ENCODE peak calls at places on chromosomes 1 and 21, in four cellular contexts. One of them, this sample, is unnamed.

GRCh38 chr1:14924012-14924452 is 229.5 kb upstream of the TMEM51 start:
- DNase-seq in ovary: peak; percentile 81
- DNase-seq in heart right ventricle: peak; percentile 65
- DNase-seq in PC-9: peak; percentile 60
- DNase-seq in this sample: peak; percentile 89

GRCh38 chr1:60268451-60268850 is 194.9 kb upstream of the C1orf87 start:
- DNase-seq in ovary: no peak
- DNase-seq in heart right ventricle: no peak
- DNase-seq in PC-9: no peak
- DNase-seq in this sample: no peak

GRCh38 chr1:214296860-214297699 is 16.1 kb downstream of the SMYD2 start:
- DNase-seq in ovary: no peak
- DNase-seq in heart right ventricle: no peak
- DNase-seq in PC-9: peak; percentile 45
- DNase-seq in this sample: no peak

GRCh38 chr21:42468511-42469131 is 27.4 kb downstream of the RSPH1 start:
- DNase-seq in ovary: no peak
- DNase-seq in heart right ventricle: no peak
- DNase-seq in PC-9: peak; percentile 19
- DNase-seq in this sample: no peak

GRCh38 chr1:6260433-6260934 is 414 bp downstream of the GPR153 start:
- DNase-seq in ovary: peak; percentile 75
- DNase-seq in heart right ventricle: no peak
- DNase-seq in PC-9: peak; percentile 25
- DNase-seq in this sample: peak; percentile 77

GRCh38 chr1:31714442-31715096 is 10.8 kb upstream of the COL16A1 start:
- DNase-seq in ovary: peak; percentile 95
- DNase-seq in heart right ventricle: peak; percentile 76
- DNase-seq in PC-9: peak; percentile 36
- DNase-seq in this sample: peak; percentile 95

GRCh38 chr1:7961199-7962010 is at the start of gene PARK7:
- DNase-seq in ovary: peak; percentile 100
- DNase-seq in heart right ventricle: peak; percentile 99
- DNase-seq in PC-9: peak; percentile 100
- DNase-seq in this sample: peak; percentile 100

GRCh38 chr1:213082778-213083445 is 31.9 kb downstream of the RPS6KC1 start:
- DNase-seq in ovary: no peak
- DNase-seq in heart right ventricle: no peak
- DNase-seq in PC-9: no peak
- DNase-seq in this sample: no peak

GRCh38 chr1:200530551-200531261 is 89.8 kb downstream of the KIF14 start:
- DNase-seq in ovary: no peak
- DNase-seq in heart right ventricle: no peak
- DNase-seq in PC-9: no peak
- DNase-seq in this sample: no peak

GRCh38 chr1:19315378-19316206 is 3.5 kb downstream of the SLC66A1 start:
- DNase-seq in ovary: no peak
- DNase-seq in heart right ventricle: no peak
- DNase-seq in PC-9: no peak
- DNase-seq in this sample: peak; percentile 57

GRCh38 chr1:113742515-113742914 is 16.8 kb downstream of the PHTF1 start:
- DNase-seq in ovary: no peak
- DNase-seq in heart right ventricle: no peak
- DNase-seq in PC-9: no peak
- DNase-seq in this sample: no peak

GRCh38 chr1:41439234-41439633 is 45.2 kb downstream of the EDN2 start:
- DNase-seq in ovary: no peak
- DNase-seq in heart right ventricle: no peak
- DNase-seq in PC-9: no peak
- DNase-seq in this sample: no peak

GRCh38 chr1:245234217-245235120 is 79.7 kb downstream of the KIF26B start:
- DNase-seq in ovary: no peak
- DNase-seq in heart right ventricle: no peak
- DNase-seq in PC-9: no peak
- DNase-seq in this sample: no peak

GRCh38 chr21:31372176-31372765 is 28.2 kb upstream of the TIAM1 start:
- DNase-seq in ovary: no peak
- DNase-seq in heart right ventricle: no peak
- DNase-seq in PC-9: no peak
- DNase-seq in this sample: no peak

GRCh38 chr1:150159550-150159949 is 9.8 kb downstream of the PLEKHO1 start:
- DNase-seq in ovary: no peak
- DNase-seq in heart right ventricle: peak; percentile 24
- DNase-seq in PC-9: no peak
- DNase-seq in this sample: no peak

GRCh38 chr1:237864338-237865244 is 26.1 kb downstream of the ZP4 start:
- DNase-seq in ovary: peak; percentile 61
- DNase-seq in heart right ventricle: peak; percentile 58
- DNase-seq in PC-9: peak; percentile 14
- DNase-seq in this sample: peak; percentile 67

GRCh38 chr1:18722270-18722669 is 91.6 kb downstream of the PAX7 start:
- DNase-seq in ovary: no peak
- DNase-seq in heart right ventricle: no peak
- DNase-seq in PC-9: no peak
- DNase-seq in this sample: no peak

GRCh38 chr1:168987330-168987729 is 119.2 kb upstream of the ATP1B1 start:
- DNase-seq in ovary: no peak
- DNase-seq in heart right ventricle: no peak
- DNase-seq in PC-9: no peak
- DNase-seq in this sample: no peak
- TF ChIP-seq CTCF in ovary: no peak
- TF ChIP-seq CTCF in heart right ventricle: no peak
- TF ChIP-seq CTCF in PC-9: no peak
- TF ChIP-seq CTCF in this sample: no peak

DNA sequence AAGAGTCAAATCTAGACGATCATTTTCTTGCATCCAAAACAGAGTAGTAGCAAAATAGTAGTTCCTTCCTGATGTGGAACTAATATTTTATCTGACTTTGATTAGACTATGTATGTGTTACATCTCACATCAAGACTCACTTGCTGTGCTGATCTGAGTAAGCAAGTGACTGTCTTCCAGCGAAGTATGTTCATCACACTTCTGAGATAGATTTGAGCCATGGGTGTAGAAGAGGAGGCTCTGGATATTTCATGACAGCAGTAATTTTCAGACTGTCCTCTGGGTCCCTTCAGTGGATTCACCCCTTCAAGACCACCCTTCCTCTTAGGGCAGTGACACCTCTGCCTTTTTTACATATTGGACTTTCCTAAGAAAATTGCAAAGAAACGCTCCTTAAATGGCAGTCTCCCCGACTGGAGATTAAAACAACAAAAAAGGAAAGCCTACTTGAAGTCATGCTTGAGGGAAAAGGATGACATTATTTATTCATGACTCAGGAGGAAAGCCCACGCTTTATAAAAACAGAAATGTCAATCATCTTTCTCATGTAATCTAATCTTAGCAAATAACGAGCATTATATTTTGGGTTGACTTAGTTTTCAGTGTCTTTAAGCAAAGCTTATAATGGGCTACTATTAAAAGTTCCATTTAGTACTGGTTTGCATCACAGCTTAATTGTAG is 22.8 kb downstream of the ATP1B1 start:
- DNase-seq in ovary: no peak
- DNase-seq in heart right ventricle: no peak
- DNase-seq in PC-9: no peak
- DNase-seq in this sample: no peak
- H3K4me1 ChIP-seq in ovary: no peaks in the 10 kb centered on the region
- H3K4me1 ChIP-seq in heart right ventricle: peaks cover 36% of the 10 kb centered on the region
- H3K4me1 ChIP-seq in PC-9: peaks cover 5% of the 10 kb centered on the region
- H3K4me1 ChIP-seq in this sample: peaks cover 6% of the 10 kb centered on the region

DNA sequence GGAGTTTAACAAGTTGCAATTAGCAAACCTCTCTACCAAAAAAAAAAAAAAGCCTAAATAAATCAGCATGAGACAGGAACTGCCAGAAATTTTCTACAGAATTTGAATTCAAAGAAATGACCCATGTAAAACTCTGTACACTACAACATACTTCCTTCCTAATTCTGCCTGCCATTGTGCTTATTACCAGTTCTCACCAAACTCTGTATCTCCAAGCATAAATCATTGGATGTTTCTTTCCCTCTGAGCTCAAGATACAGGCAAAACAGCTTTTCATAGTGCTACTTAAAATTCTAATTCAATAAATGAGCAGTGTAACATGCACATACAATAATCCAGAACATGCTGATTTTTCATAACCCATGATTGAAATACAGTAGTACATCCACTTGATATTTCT is 87.0 kb downstream of the EIF4G3 start:
- DNase-seq in ovary: no peak
- DNase-seq in heart right ventricle: no peak
- DNase-seq in PC-9: no peak
- DNase-seq in this sample: no peak
- TF ChIP-seq CTCF in ovary: no peak
- TF ChIP-seq CTCF in heart right ventricle: no peak
- TF ChIP-seq CTCF in PC-9: no peak
- TF ChIP-seq CTCF in this sample: no peak

GRCh38 chr1:220694866-220695382 is 4.8 kb downstream of the C1orf115 start:
- DNase-seq in ovary: no peak
- DNase-seq in heart right ventricle: no peak
- DNase-seq in PC-9: no peak
- DNase-seq in this sample: no peak

GRCh38 chr1:220691039-220691684 is 999 bp downstream of the C1orf115 start:
- DNase-seq in ovary: no peak
- DNase-seq in heart right ventricle: no peak
- DNase-seq in PC-9: no peak
- DNase-seq in this sample: no peak

GRCh38 chr1:220690140-220691038 is at the start of gene C1orf115:
- DNase-seq in ovary: peak; percentile 78
- DNase-seq in heart right ventricle: peak; percentile 70
- DNase-seq in PC-9: peak; percentile 90
- DNase-seq in this sample: peak; percentile 87

GRCh38 chr1:220695426-220695825 is 5.3 kb downstream of the C1orf115 start:
- DNase-seq in ovary: no peak
- DNase-seq in heart right ventricle: no peak
- DNase-seq in PC-9: no peak
- DNase-seq in this sample: no peak

GRCh38 chr1:220692436-220693228 is 2.5 kb downstream of the C1orf115 start:
- DNase-seq in ovary: no peak
- DNase-seq in heart right ventricle: no peak
- DNase-seq in PC-9: no peak
- DNase-seq in this sample: no peak
- H3K4me1 ChIP-seq in ovary: peaks cover 2% of the 10 kb centered on the region
- H3K4me1 ChIP-seq in heart right ventricle: peaks cover 17% of the 10 kb centered on the region
- H3K4me1 ChIP-seq in PC-9: no peaks in the 10 kb centered on the region
- H3K4me1 ChIP-seq in this sample: peaks cover 16% of the 10 kb centered on the region

DNA sequence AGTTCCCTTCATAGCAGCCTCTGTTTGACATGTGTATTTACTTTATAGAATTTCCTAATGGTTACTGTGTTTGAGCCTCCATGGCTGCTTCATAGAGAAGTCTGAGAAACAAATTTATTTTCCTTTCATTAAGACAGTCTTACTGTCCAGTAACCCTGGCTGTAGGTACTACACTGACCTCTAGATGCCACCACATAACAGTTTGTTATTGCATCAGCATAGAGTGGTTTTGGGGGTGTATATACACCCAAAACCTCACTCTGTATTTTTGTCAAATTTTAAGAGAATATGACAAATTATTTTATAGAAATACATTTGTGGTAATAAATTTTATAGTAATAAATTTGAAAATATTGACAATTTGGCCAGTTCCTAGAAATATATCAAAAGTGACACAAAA is 57.3 kb downstream of the OBSCN start:
- DNase-seq in ovary: no peak
- DNase-seq in heart right ventricle: no peak
- DNase-seq in PC-9: no peak
- DNase-seq in this sample: no peak
- TF ChIP-seq CTCF in ovary: no peak
- TF ChIP-seq CTCF in heart right ventricle: no peak
- TF ChIP-seq CTCF in PC-9: peak; percentile 47
- TF ChIP-seq CTCF in this sample: no peak

DNA sequence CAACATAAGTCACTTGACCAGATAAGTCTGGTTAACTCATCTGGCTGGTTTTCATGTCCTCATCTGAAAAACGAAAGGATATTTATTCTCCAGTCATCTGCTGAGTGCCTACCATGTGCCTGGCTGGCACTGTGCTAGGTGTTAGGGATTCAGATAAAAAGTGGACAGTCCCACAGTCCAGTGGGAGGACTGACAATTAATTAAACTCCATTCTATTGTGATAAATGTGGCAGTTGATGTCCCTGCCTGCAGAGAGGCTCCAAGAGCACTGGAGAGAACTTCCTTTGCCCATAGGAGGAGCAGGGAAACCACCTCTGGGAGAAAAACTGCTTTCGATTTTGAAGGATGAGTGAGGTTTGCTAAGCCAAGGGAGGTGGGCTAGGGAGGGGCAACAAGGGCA is 5.4 kb downstream of the NUAK2 start:
- DNase-seq in ovary: no peak
- DNase-seq in heart right ventricle: no peak
- DNase-seq in PC-9: no peak
- DNase-seq in this sample: no peak
- H3K4me1 ChIP-seq in ovary: peaks cover 22% of the 10 kb centered on the region
- H3K4me1 ChIP-seq in heart right ventricle: peaks cover 66% of the 10 kb centered on the region
- H3K4me1 ChIP-seq in PC-9: peaks cover 48% of the 10 kb centered on the region
- H3K4me1 ChIP-seq in this sample: no peaks in the 10 kb centered on the region

GRCh38 chr1:94315552-94316116 is 78.2 kb upstream of the ARHGAP29 start:
- DNase-seq in ovary: no peak
- DNase-seq in heart right ventricle: no peak
- DNase-seq in PC-9: no peak
- DNase-seq in this sample: no peak
- TF ChIP-seq CTCF in ovary: no peak
- TF ChIP-seq CTCF in heart right ventricle: no peak
- TF ChIP-seq CTCF in PC-9: no peak
- TF ChIP-seq CTCF in this sample: no peak

GRCh38 chr1:67572217-67572593 is 112.8 kb upstream of the GADD45A start:
- DNase-seq in ovary: no peak
- DNase-seq in heart right ventricle: no peak
- DNase-seq in PC-9: no peak
- DNase-seq in this sample: no peak
- H3K4me1 ChIP-seq in ovary: peaks cover 6% of the 10 kb centered on the region
- H3K4me1 ChIP-seq in heart right ventricle: peaks cover 26% of the 10 kb centered on the region
- H3K4me1 ChIP-seq in PC-9: peaks cover 52% of the 10 kb centered on the region
- H3K4me1 ChIP-seq in this sample: peaks cover 13% of the 10 kb centered on the region

DNA sequence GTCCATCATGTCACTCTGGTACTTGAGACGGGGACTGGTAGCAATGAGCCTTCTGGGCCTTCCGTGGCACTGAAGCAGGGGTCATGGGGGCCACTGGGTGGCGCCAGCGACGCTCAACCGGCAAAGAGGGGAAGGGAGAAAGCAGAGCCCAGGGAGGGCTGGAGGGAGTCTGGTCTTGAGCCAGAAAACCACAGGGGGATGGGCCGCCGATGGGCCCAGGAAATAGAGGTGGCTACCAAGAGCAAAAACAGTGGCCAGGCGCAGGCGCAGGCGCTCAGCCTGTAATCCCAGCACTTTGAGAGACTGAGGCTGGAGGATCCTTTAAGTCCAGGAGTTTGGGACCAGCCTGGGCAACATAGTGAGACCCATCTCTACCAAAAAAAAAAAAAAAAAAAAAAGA is 21.8 kb downstream of the EXOC8 start:
- DNase-seq in ovary: no peak
- DNase-seq in heart right ventricle: peak; percentile 9
- DNase-seq in PC-9: peak; percentile 11
- DNase-seq in this sample: no peak
- TF ChIP-seq CTCF in ovary: no peak
- TF ChIP-seq CTCF in heart right ventricle: peak; percentile 56
- TF ChIP-seq CTCF in PC-9: peak; percentile 52
- TF ChIP-seq CTCF in this sample: no peak

This sample was measured in sigmoid colon.